ENCODE peak calls at places on chromosome 20, in seven cellular contexts. S, N, H, P, Y, L and U are unnamed samples.
A peak's percentile ranks its signal among the peaks of the same experiment; 100 is the strongest.

GRCh38 chr20:46188866-46189265 is 70.8 kb downstream of the CD40 start:
- DNase-seq in L (no peak), Y (no peak), N (no peak), H (no peak), S (no peak), P (no peak), U (no peak)

GRCh38 chr20:43590036-43590391 is 723 bp upstream of the IFT52 start:
- DNase-seq in L (no peak), H (peak; percentile 31), S (no peak), P (no peak), N (no peak), Y (peak; percentile 40), U (no peak)

GRCh38 chr20:25486377-25486776 is 78.9 kb downstream of the GINS1 start:
- DNase-seq in P (no peak), H (no peak), Y (no peak), S (no peak), L (no peak), N (no peak), U (no peak)

GRCh38 chr20:63542696-63543095 is 4.9 kb downstream of the SRMS start:
- DNase-seq in L (no peak), H (no peak), N (no peak), P (no peak), Y (no peak), S (no peak), U (no peak)

GRCh38 chr20:25226433-25227316 is 21.2 kb upstream of the PYGB start:
- DNase-seq in P (peak; percentile 38), S (no peak), Y (peak; percentile 38), L (no peak), H (peak; percentile 55), N (no peak), U (peak; percentile 60)

GRCh38 chr20:62132421-62132820 is 10.1 kb downstream of the LSM14B start:
- DNase-seq in L (no peak), P (peak; percentile 56), Y (no peak), H (no peak), N (no peak), S (no peak), U (peak; percentile 73)

GRCh38 chr20:50111120-50111828 is 1.7 kb downstream of the UBE2V1 start:
- DNase-seq in H (peak; percentile 18), S (peak; percentile 44), N (peak; percentile 79), P (no peak), L (no peak), Y (no peak), U (no peak)

GRCh38 chr20:63125893-63126601 is 89.9 kb downstream of the YTHDF1 start:
- DNase-seq in L (no peak), P (no peak), S (no peak), N (no peak), H (no peak), Y (peak; percentile 4), U (peak; percentile 24)

GRCh38 chr20:64239449-64240242 is 15.9 kb upstream of the PCMTD2 start:
- DNase-seq in S (no peak), P (no peak), N (no peak), Y (no peak), H (no peak), L (no peak), U (peak; percentile 29)

GRCh38 chr20:63552481-63553249 is 1.3 kb upstream of the FNDC11 start:
- DNase-seq in S (no peak), P (no peak), Y (no peak), N (peak; percentile 35), L (no peak), H (no peak), U (no peak)

GRCh38 chr20:63617092-63617875 is 9.6 kb downstream of the GMEB2 start:
- DNase-seq in Y (no peak), H (no peak), L (no peak), S (no peak), P (no peak), N (no peak), U (no peak)

GRCh38 chr20:34200020-34200419 is 41.2 kb upstream of the ASIP start:
- DNase-seq in S (no peak), N (no peak), P (no peak), Y (no peak), H (no peak), L (no peak), U (no peak)

GRCh38 chr20:3543901-3544507 is 73.2 kb downstream of the ATRN start:
- DNase-seq in P (no peak), N (peak; percentile 100), S (no peak), Y (no peak), L (no peak), H (no peak), U (no peak)

GRCh38 chr20:50645253-50646068 is 45.9 kb downstream of the RIPOR3 start:
- DNase-seq in L (no peak), H (peak; percentile 78), N (peak; percentile 83), S (no peak), P (peak; percentile 83), Y (peak; percentile 82), U (peak; percentile 59)

GRCh38 chr20:41308726-41309413 is 8.7 kb downstream of the ZHX3 start:
- DNase-seq in S (no peak), H (no peak), P (no peak), N (peak; percentile 32), Y (no peak), L (no peak), U (no peak)

GRCh38 chr20:17505664-17506517 is 25.3 kb downstream of the BFSP1 start:
- DNase-seq in Y (no peak), N (peak; percentile 97), H (no peak), P (no peak), L (no peak), S (peak; percentile 35), U (peak; percentile 55)

GRCh38 chr20:15248618-15249395 is 911.4 kb upstream of the FLRT3 start:
- DNase-seq in L (no peak), N (no peak), Y (no peak), S (no peak), P (no peak), H (no peak), U (no peak)

GRCh38 chr20:59006864-59007757 is at the start of gene CTSZ:
- DNase-seq in N (no peak), L (no peak), S (peak; percentile 48), P (peak; percentile 79), H (peak; percentile 41), Y (peak; percentile 89), U (peak; percentile 88)

GRCh38 chr20:45985573-45985972 is 13.6 kb upstream of the ZNF335 start:
- DNase-seq in N (no peak), P (no peak), Y (no peak), S (no peak), L (no peak), H (no peak), U (peak; percentile 24)

GRCh38 chr20:37245671-37246237 is 15.9 kb downstream of the GHRH start:
- DNase-seq in N (no peak), L (no peak), S (no peak), P (no peak), H (no peak), Y (no peak), U (no peak)

GRCh38 chr20:10922941-10923340 is 249.1 kb upstream of the JAG1 start:
- DNase-seq in N (peak; percentile 88), H (no peak), S (no peak), L (no peak), Y (no peak), P (no peak), U (no peak)

GRCh38 chr20:3218307-3218988 is 9.2 kb downstream of the ITPA start:
- DNase-seq in N (no peak), S (peak; percentile 75), Y (peak; percentile 79), H (peak; percentile 68), P (peak; percentile 72), L (peak; percentile 21), U (peak; percentile 82)

GRCh38 chr20:24379116-24379927 is 90.1 kb upstream of the SYNDIG1 start:
- DNase-seq in Y (no peak), S (no peak), N (peak; percentile 40), L (peak; percentile 15), P (peak; percentile 69), H (no peak), U (no peak)

GRCh38 chr20:59629141-59630045 is 25.1 kb downstream of the PHACTR3 start:
- DNase-seq in P (no peak), Y (no peak), H (no peak), N (no peak), L (no peak), S (no peak), U (no peak)

GRCh38 chr20:23078351-23078993 is 7.7 kb downstream of the CD93 start:
- DNase-seq in Y (no peak), N (no peak), L (no peak), P (no peak), H (no peak), S (no peak), U (no peak)

GRCh38 chr20:63935447-63935846 is 20.8 kb downstream of the UCKL1 start:
- DNase-seq in N (no peak), P (no peak), H (no peak), L (no peak), Y (no peak), S (no peak), U (no peak)

GRCh38 chr20:11158146-11158545 is 484.3 kb upstream of the JAG1 start:
- DNase-seq in H (no peak), Y (no peak), N (peak; percentile 59), L (no peak), S (no peak), P (no peak), U (no peak)